ENCODE peak calls at places on chromosomes 6 and 20, in five cellular contexts. Z is PC-9, T is cardiac muscle cell, X is NB4, C is AG10803. F is an unnamed sample.

GRCh38 chr6:75943381-75943780 is 129.1 kb downstream of the IMPG1 start:
- DNase-seq in Z (no peak), C (no peak), T (no peak), X (no peak), F (no peak)

GRCh38 chr6:149289192-149289741 is 28.2 kb upstream of the TAB2 start:
- DNase-seq in T (no peak), C (no peak), Z (no peak), X (no peak), F (no peak)

GRCh38 chr6:12545837-12546658 is 170.5 kb upstream of the PHACTR1 start:
- DNase-seq in T (peak), X (no peak), Z (peak), C (peak), F (no peak)

GRCh38 chr20:46034039-46034438 is 5.0 kb downstream of the SLC12A5 start:
- DNase-seq in C (no peak), T (no peak), X (no peak), Z (no peak), F (no peak)

GRCh38 chr6:34600101-34600500 is 44.0 kb upstream of the SPDEF start:
- DNase-seq in X (no peak), Z (no peak), T (no peak), C (no peak), F (no peak)

GRCh38 chr20:1830240-1830639 is 65.0 kb upstream of the SIRPA start:
- DNase-seq in X (no peak), C (peak), T (peak), Z (peak), F (peak)

GRCh38 chr6:27864906-27865883 is 47.0 kb downstream of the OR2B2 start:
- DNase-seq in X (peak), Z (peak), T (peak), C (peak), F (peak)

GRCh38 chr6:39892490-39893129 is 41.7 kb downstream of the MOCS1 start:
- DNase-seq in C (peak), T (peak), Z (no peak), X (peak), F (peak)

GRCh38 chr6:143952947-143953346 is 55.1 kb downstream of the PLAGL1 start:
- DNase-seq in X (no peak), C (no peak), T (no peak), Z (no peak), F (no peak)

GRCh38 chr6:123415844-123416468 is 220.8 kb downstream of the TRDN start:
- DNase-seq in X (peak), C (peak), Z (peak), T (peak), F (peak)

GRCh38 chr20:24786646-24787045 is 162.4 kb upstream of the CST7 start:
- DNase-seq in X (no peak), C (no peak), T (no peak), Z (no peak), F (no peak)

GRCh38 chr6:154370545-154370944 is 13.9 kb upstream of the IPCEF1 start:
- DNase-seq in Z (no peak), T (peak), X (peak), C (peak), F (no peak)

GRCh38 chr6:10403385-10404106 is 11.3 kb downstream of the TFAP2A start:
- DNase-seq in Z (peak), T (peak), C (peak), X (no peak), F (peak)

DNA sequence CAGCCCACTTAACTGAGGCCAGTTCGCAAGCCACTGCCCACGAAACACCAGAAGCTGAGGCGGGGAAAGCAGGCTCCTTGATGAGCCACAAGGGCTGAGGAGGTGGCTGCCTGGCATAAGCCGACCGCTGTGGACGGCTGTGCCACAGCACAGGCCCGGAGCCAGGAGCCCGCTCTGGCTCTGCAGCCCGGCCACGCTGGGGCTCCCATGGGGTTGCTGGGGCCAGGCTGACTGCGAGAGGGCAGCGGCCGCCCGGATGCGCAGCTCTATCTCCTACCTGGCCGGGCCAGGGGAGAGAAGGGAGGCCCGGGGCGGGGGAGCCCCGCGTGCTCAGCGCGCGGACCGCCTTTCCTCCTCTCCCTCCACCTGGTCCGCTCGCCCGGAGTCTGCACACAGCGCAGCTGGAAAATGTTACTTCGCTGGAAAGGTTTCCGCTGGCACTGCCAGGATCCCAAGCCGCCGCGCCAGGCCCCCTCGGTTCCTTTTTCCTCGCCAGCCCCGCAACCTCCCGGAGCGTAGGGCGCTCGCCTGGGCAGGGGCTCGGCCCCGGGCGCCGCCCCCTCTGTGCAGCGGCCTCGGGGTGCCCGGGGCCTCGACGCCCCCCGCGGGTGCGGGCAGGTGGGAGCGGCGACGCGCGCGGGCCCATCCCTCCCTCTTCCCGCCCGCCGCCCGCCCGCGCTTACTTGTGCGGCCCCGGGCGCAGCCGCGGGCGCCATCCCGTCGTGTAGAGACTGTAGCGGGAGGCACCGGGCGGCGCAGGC is 653 bp downstream of the EMILIN3 start:
- DNase-seq in C (no peak), X (no peak), T (peak), Z (no peak), F (no peak)
- H3K4me3 ChIP-seq in C (no peak), X (no peak), T (peak), Z (no peak), F (no peak)

DNA sequence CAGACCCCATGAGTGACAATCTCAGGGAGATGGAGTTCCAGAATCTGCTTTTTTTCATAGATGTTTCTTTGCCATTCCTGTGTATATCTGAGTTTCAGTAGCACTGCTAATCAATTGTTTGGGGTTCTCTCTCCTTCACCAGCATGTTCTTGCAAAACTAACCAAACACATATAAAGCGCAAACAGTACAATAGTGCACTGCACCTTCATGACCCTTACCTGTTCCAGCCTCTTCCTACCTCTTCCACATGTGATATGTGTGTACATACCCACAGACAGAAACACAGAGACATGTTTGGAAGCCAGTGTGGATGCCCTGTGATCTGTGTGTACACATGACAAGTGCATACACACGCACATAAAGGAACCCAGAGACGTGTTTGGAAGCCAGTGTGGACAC is 1.8 kb upstream of the CEP43 start:
- DNase-seq in C (no peak), T (no peak), Z (no peak), X (no peak), F (no peak)
- H3K4me3 ChIP-seq in C (peak), T (no peak), Z (peak), X (peak), F (peak)

GRCh38 chr6:108580645-108581044 is 19.9 kb downstream of the FOXO3 start:
- DNase-seq in X (no peak), C (no peak), Z (no peak), T (no peak), F (no peak)
- H3K4me3 ChIP-seq in X (no peak), C (peak), Z (peak), T (no peak), F (peak)

GRCh38 chr20:33791021-33791420 is 20.1 kb upstream of the CHMP4B start:
- DNase-seq in X (no peak), T (no peak), Z (no peak), C (no peak), F (no peak)

GRCh38 chr20:33791540-33791939 is 19.6 kb upstream of the CHMP4B start:
- DNase-seq in C (no peak), X (no peak), Z (no peak), T (no peak), F (no peak)

GRCh38 chr20:33791959-33792597 is 19.1 kb upstream of the CHMP4B start:
- DNase-seq in T (peak), C (peak), X (peak), Z (no peak), F (no peak)

GRCh38 chr20:33790571-33790970 is 20.6 kb upstream of the CHMP4B start:
- DNase-seq in X (no peak), C (no peak), T (no peak), Z (no peak), F (no peak)

GRCh38 chr20:33793011-33793931 is 17.9 kb upstream of the CHMP4B start:
- DNase-seq in T (peak), Z (no peak), C (peak), X (no peak), F (no peak)
- H3K4me3 ChIP-seq in T (no peak), Z (no peak), C (no peak), X (no peak), F (no peak)

GRCh38 chr6:128648022-128648598 is 127.7 kb upstream of the PTPRK start:
- DNase-seq in T (no peak), C (no peak), Z (no peak), X (no peak), F (no peak)
- H3K4me3 ChIP-seq in T (no peak), C (no peak), Z (no peak), X (no peak), F (no peak)

GRCh38 chr6:150894935-150895686 is 29.6 kb downstream of the MTHFD1L start:
- DNase-seq in C (peak), T (peak), Z (peak), X (no peak), F (no peak)
- H3K4me3 ChIP-seq in C (no peak), T (no peak), Z (no peak), X (no peak), F (no peak)